ENCODE peak calls at places on chromosomes 7 and 10, in five cellular contexts. H, K, C, P and R are unnamed samples. For H3K4me1, the result is how much of the 10 kb centered on the place peaks cover.

GRCh38 chr7:157065046-157065445 is 54.6 kb upstream of the MNX1 start:
- DNase-seq in H (no peak), K (no peak), C (no peak), P (no peak), R (peak)

GRCh38 chr10:51300617-51301350 is 226.5 kb downstream of the PRKG1 start:
- DNase-seq in H (no peak), K (no peak), C (no peak), P (no peak), R (no peak)

GRCh38 chr7:1275685-1276424 is 43.2 kb downstream of the UNCX start:
- DNase-seq in H (no peak), K (no peak), C (peak), P (no peak), R (no peak)

GRCh38 chr10:17075510-17075909 is 54.1 kb downstream of the CUBN start:
- DNase-seq in H (peak), K (peak), C (no peak), P (no peak), R (no peak)

GRCh38 chr10:4018054-4018511 is 233.1 kb upstream of the KLF6 start:
- DNase-seq in H (no peak), K (no peak), C (no peak), P (no peak), R (no peak)

GRCh38 chr7:143405158-143405557 is 3.5 kb downstream of the EPHA1 start:
- DNase-seq in H (no peak), K (no peak), C (no peak), P (no peak), R (peak)

GRCh38 chr10:70115948-70116682 is 16.5 kb downstream of the AIFM2 start:
- DNase-seq in H (peak), K (peak), C (no peak), P (peak), R (peak)

GRCh38 chr7:37765872-37766525 is 82.4 kb upstream of the NME8 start:
- DNase-seq in H (no peak), K (no peak), C (peak), P (no peak), R (no peak)

GRCh38 chr7:143456992-143457793 is 13.9 kb downstream of the TAS2R60 start:
- DNase-seq in H (no peak), K (no peak), C (no peak), P (no peak), R (no peak)

GRCh38 chr7:66206116-66206908 is 1.2 kb downstream of the TPST1 start:
- DNase-seq in H (no peak), K (no peak), C (no peak), P (no peak), R (no peak)

GRCh38 chr7:135664046-135664589 is 1.8 kb downstream of the STMP1 start:
- DNase-seq in H (no peak), K (peak), C (no peak), P (no peak), R (no peak)

GRCh38 chr10:120644549-120645410 is 187.8 kb downstream of the PLPP4 start:
- DNase-seq in H (no peak), K (no peak), C (no peak), P (no peak), R (no peak)
- H3K4me1 ChIP-seq in H (under half), K (under half), C (under half), P (under half), R (under half)

GRCh38 chr10:93757136-93757535 is 600 bp upstream of the LGI1 start:
- DNase-seq in H (no peak), K (no peak), C (no peak), P (peak), R (no peak)
- TF ChIP-seq CTCF in H (no peak), K (no peak), C (no peak), P (peak), R (no peak)

GRCh38 chr10:102675887-102676616 is 31.8 kb downstream of the TRIM8 start:
- DNase-seq in H (no peak), K (peak), C (no peak), P (no peak), R (peak)
- H3K4me1 ChIP-seq in H (under half), K (under half), C (half or more), P (half or more), R (under half)

GRCh38 chr10:133123746-133124356 is 36.1 kb downstream of the ADGRA1 start:
- DNase-seq in H (no peak), K (no peak), C (peak), P (peak), R (no peak)

GRCh38 chr10:133126431-133127290 is 33.4 kb upstream of the KNDC1 start:
- DNase-seq in H (no peak), K (no peak), C (peak), P (peak), R (no peak)

GRCh38 chr10:133123050-133123745 is 35.5 kb downstream of the ADGRA1 start:
- DNase-seq in H (no peak), K (no peak), C (peak), P (no peak), R (no peak)

GRCh38 chr10:133125901-133126300 is 34.1 kb upstream of the KNDC1 start:
- DNase-seq in H (no peak), K (no peak), C (peak), P (no peak), R (no peak)

DNA sequence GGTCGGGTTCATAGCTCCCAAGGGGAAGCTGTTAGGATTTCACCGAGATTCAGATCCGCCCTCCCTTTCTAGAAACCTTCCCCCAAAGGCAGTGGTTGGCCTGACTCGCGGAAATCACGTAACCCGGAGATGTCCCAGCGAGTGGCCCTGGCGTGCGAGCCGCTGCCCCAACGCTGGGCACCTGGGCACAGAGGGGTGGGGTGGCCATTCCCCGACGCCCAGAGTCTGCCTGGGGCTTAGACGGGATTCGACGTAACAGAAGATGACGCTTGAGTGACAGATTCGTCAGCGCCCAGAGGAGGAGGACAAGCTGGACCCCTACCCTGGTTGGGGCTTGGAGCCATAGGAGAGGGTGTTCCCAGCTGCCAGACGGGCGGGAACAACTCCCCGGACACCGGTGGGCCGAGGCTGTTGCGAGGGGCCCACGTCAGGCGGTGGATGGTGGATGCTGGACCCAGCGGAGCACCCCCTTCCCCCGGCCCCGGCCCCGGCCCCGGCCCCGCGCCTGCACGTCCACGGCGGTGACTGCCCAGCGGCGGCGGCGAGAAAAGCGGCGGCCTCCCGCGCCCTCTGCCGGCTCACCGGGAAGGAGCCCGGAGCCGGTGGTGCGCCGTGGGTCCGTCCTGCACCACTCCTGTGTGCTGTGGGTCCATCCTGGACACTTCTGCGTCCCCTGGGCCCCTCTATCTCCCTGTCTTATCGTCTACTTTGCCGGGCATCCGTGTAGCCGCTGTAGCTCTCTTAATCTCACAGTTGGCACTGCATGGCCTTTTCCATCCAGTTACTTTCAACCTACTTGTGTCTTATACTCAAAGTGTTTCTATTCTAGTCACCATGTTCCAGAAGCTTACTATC is 35.4 kb upstream of the KNDC1 start:
- DNase-seq in H (peak), K (no peak), C (peak), P (peak), R (no peak)
- TF ChIP-seq CTCF in H (peak), K (peak), C (peak), P (peak), R (no peak)

GRCh38 chr10:100038561-100039071 is 28.9 kb upstream of the DNMBP start:
- DNase-seq in H (no peak), K (no peak), C (no peak), P (no peak), R (peak)

GRCh38 chr10:100037758-100038315 is 28.1 kb upstream of the DNMBP start:
- DNase-seq in H (no peak), K (peak), C (no peak), P (no peak), R (no peak)

GRCh38 chr10:100033766-100034418 is 24.1 kb upstream of the DNMBP start:
- DNase-seq in H (no peak), K (no peak), C (no peak), P (no peak), R (no peak)
- H3K4me1 ChIP-seq in H (under half), K (under half), C (under half), P (under half), R (under half)